ENCODE peak calls at places on chromosomes 2 and 18, in six cellular contexts. I is IMR-90, O is H9, G is neuronal stem cell, E is mesendoderm, B is trophoblast cell. K is an unnamed sample.

GRCh38 chr2:210531050-210531449 is 25.3 kb upstream of the CPS1 start:
- DNase-seq in I (no peak), O (no peak), G (no peak), E (no peak), B (no peak), K (no peak)

GRCh38 chr18:12880532-12880892 is 3.5 kb downstream of the PTPN2 start:
- DNase-seq in I (no peak), O (no peak), G (no peak), E (no peak), B (no peak), K (no peak)

GRCh38 chr2:208006833-208007232 is 18.5 kb downstream of the PLEKHM3 start:
- DNase-seq in I (peak; percentile 41), O (no peak), G (no peak), E (no peak), B (no peak), K (peak; percentile 12)

GRCh38 chr2:140658766-140659165 is 1472.0 kb downstream of the LRP1B start:
- DNase-seq in I (no peak), O (no peak), G (no peak), E (no peak), B (no peak), K (no peak)

GRCh38 chr2:237062585-237062984 is 23.1 kb upstream of the COPS8 start:
- DNase-seq in I (peak; percentile 34), O (no peak), G (no peak), E (peak; percentile 84), B (peak; percentile 49), K (no peak)

GRCh38 chr2:236949089-236949935 is 136.4 kb upstream of the COPS8 start:
- DNase-seq in I (no peak), O (peak; percentile 21), G (no peak), E (peak; percentile 55), B (no peak), K (no peak)

GRCh38 chr2:72148975-72149555 is 1.4 kb upstream of the CYP26B1 start:
- DNase-seq in I (peak; percentile 10), O (peak; percentile 63), G (peak; percentile 47), E (peak; percentile 56), B (peak; percentile 58), K (peak; percentile 26)

GRCh38 chr2:203897544-203897943 is 30.0 kb downstream of the CTLA4 start:
- DNase-seq in I (no peak), O (no peak), G (no peak), E (no peak), B (no peak), K (no peak)

GRCh38 chr18:494602-494983 is 5.9 kb downstream of the COLEC12 start:
- DNase-seq in I (peak; percentile 94), O (no peak), G (no peak), E (no peak), B (no peak), K (peak; percentile 42)

GRCh38 chr2:96917008-96917575 is 47.2 kb upstream of the SEMA4C start:
- DNase-seq in I (no peak), O (no peak), G (no peak), E (no peak), B (no peak), K (no peak)

GRCh38 chr18:72823345-72823744 is 44.4 kb downstream of the NETO1 start:
- DNase-seq in I (no peak), O (no peak), G (no peak), E (no peak), B (no peak), K (no peak)

GRCh38 chr2:173359231-173359630 is 4.6 kb downstream of the CDCA7 start:
- DNase-seq in I (peak; percentile 15), O (no peak), G (no peak), E (no peak), B (peak; percentile 49), K (no peak)

GRCh38 chr2:38315707-38316333 is 61.3 kb downstream of the ATL2 start:
- DNase-seq in I (peak; percentile 59), O (no peak), G (peak; percentile 41), E (peak; percentile 78), B (peak; percentile 35), K (peak; percentile 74)

DNA sequence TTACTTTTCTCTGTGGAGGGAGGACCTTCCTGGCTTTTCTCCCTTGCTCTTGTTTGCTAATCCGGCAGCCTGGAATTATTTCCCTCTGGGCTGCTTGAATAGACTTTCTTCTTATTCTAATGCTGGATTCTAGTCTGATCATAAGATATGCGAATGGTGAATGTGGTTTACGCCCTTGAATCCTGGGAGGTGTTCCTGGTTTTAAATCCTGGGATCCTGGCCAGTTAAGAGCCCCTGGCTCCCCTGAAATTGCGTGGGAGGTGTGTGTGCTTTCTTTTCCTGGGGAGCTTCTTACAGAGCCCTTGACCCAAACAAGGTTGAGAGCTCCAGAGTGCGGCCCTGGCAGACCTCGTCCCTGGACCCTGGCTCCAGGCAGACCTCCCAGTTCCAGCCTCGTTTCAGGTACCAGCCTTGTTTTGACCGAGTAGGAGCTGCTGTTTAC is 2.8 kb downstream of the SH3BP4 start:
- DNase-seq in I (peak; percentile 64), O (no peak), G (no peak), E (peak; percentile 48), B (no peak), K (peak; percentile 59)
- H4K8ac ChIP-seq in I (peak overlapping the region; percentile 74), O (no peak overlapping the region), G (no peak overlapping the region), E (no peak overlapping the region), B (no peak overlapping the region), K (peak overlapping the region; percentile 16)

GRCh38 chr2:121294881-121295840 is 10.2 kb upstream of the TFCP2L1 start:
- DNase-seq in I (no peak), O (no peak), G (no peak), E (no peak), B (no peak), K (no peak)
- H4K8ac ChIP-seq in I (no peak overlapping the region), O (no peak overlapping the region), G (no peak overlapping the region), E (no peak overlapping the region), B (no peak overlapping the region), K (no peak overlapping the region)

DNA sequence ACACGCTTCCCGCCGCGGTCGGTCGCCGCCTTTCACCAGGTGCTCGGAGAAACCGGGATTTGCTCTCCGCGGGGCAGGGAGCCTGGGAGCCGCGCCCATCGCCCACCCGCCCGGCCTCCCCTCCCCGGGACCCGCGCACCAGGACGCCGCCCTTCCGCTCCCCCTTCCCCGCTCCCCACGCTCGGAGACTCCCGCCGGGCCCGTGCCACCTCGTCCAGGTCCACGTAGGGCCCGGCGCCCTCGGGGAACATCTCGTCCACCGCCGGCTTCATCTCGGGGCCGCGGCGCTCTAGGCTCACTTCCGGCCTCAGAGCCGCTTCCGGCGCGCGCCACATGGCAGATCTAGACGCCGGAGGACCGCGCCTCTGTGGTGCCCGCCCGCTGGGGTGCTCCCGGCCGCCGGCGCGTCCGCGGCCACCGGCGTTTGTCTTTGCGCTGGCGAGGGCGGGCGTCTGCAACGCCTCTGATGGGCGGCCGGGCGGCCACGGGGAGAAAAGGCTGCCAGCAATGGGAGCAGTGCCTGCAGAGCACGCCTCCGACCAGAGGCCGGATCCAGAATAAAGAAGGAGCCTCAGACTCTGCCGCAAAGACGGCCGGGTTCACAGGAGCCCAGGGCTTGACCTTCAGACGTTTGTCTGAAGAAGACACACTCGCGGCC is at the start of gene COPS9:
- DNase-seq in I (peak; percentile 85), O (peak; percentile 85), G (peak; percentile 83), E (peak; percentile 91), B (peak; percentile 76), K (peak; percentile 89)
- H4K8ac ChIP-seq in I (peak within 1 kb of the TSS; percentile 75), O (no peak within 1 kb of the TSS), G (no peak within 1 kb of the TSS), E (peak within 1 kb of the TSS; percentile 39), B (peak within 1 kb of the TSS; percentile 95), K (peak within 1 kb of the TSS; percentile 88)

GRCh38 chr18:23586249-23587196 is at the start of gene NPC1:
- DNase-seq in I (peak; percentile 92), O (peak; percentile 93), G (peak; percentile 90), E (peak; percentile 98), B (peak; percentile 98), K (peak; percentile 99)
- H4K8ac ChIP-seq in I (peak within 1 kb of the TSS; percentile 35), O (no peak within 1 kb of the TSS), G (no peak within 1 kb of the TSS), E (peak within 1 kb of the TSS; percentile 82), B (peak within 1 kb of the TSS; percentile 99), K (peak within 1 kb of the TSS; percentile 92)

DNA sequence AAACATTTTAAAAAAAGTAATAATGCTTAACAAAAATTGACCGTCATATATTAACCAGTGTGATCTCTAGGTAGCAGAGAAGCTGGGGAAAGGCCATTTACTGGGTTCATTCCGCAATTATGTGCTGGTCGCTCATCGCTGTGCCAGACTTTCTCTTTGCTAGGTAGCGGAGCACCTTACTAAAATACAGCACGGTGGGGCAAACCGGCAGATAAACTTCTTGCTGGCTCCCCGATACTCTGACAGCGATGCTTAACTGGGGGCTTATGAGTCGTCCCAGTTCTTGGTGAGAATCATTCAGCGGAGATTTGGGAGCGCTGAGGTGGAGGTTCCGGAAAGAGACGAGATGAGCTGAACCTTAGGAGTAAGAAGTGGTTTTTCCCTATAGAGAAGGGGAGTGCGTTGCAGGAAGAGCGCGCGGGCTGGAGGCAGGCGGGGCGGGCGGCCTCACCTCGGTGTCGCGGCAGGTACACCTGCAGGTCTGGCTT is 605 bp downstream of the C2orf68 start:
- DNase-seq in I (no peak), O (no peak), G (no peak), E (no peak), B (no peak), K (peak; percentile 23)
- H4K8ac ChIP-seq in I (peak overlapping the region; percentile 80), O (no peak overlapping the region), G (peak overlapping the region; percentile 65), E (no peak overlapping the region), B (peak overlapping the region; percentile 74), K (peak overlapping the region; percentile 95)

GRCh38 chr2:127025357-127026062 is 81.4 kb downstream of the BIN1 start:
- DNase-seq in I (peak; percentile 89), O (peak; percentile 92), G (peak; percentile 66), E (peak; percentile 92), B (peak; percentile 10), K (peak; percentile 98)
- H4K8ac ChIP-seq in I (peak overlapping the region; percentile 39), O (no peak overlapping the region), G (peak overlapping the region; percentile 53), E (no peak overlapping the region), B (peak overlapping the region; percentile 6), K (peak overlapping the region; percentile 93)

GRCh38 chr2:65550246-65550645 is 117.8 kb upstream of the SPRED2 start:
- DNase-seq in I (no peak), O (no peak), G (no peak), E (no peak), B (no peak), K (no peak)
- H4K8ac ChIP-seq in I (no peak overlapping the region), O (no peak overlapping the region), G (no peak overlapping the region), E (no peak overlapping the region), B (no peak overlapping the region), K (no peak overlapping the region)

GRCh38 chr2:231992888-231993287 is 31.4 kb downstream of the DIS3L2 start:
- DNase-seq in I (no peak), O (no peak), G (no peak), E (no peak), B (no peak), K (no peak)
- H4K8ac ChIP-seq in I (no peak overlapping the region), O (no peak overlapping the region), G (no peak overlapping the region), E (no peak overlapping the region), B (no peak overlapping the region), K (no peak overlapping the region)

K was measured in mesenchymal stem cell.